ENCODE peak calls at places on chromosomes 5 and 9, in eight cellular contexts. U is tibial nerve, S is uterus, V is prostate gland, E is endothelial cell of umbilical vein, D is body of pancreas, Z is suprapubic skin, I is spleen. H is an unnamed sample. For H3K4me1, the result is how much of the 10 kb centered on the place peaks cover.

GRCh38 chr9:91001146-91001611 is 199.6 kb downstream of the SYK start:
- DNase-seq in U (no peak), S (no peak), V (peak), E (peak), D (peak), Z (no peak), I (no peak), H (no peak)

GRCh38 chr9:93595861-93596365 is 19.5 kb downstream of the PHF2 start:
- DNase-seq in U (no peak), S (no peak), V (no peak), E (no peak), D (no peak), Z (peak), I (no peak), H (no peak)

GRCh38 chr5:61304611-61305369 is 27.3 kb upstream of the ZSWIM6 start:
- DNase-seq in U (no peak), S (no peak), V (peak), E (peak), D (peak), Z (no peak), I (no peak), H (no peak)

GRCh38 chr5:36739751-36740221 is 133.4 kb downstream of the SLC1A3 start:
- DNase-seq in U (peak), S (no peak), V (peak), E (peak), D (peak), Z (peak), I (no peak), H (peak)

GRCh38 chr5:107875834-107876233 is 205.1 kb upstream of the EFNA5 start:
- DNase-seq in U (no peak), S (peak), V (no peak), E (no peak), D (no peak), Z (no peak), I (no peak), H (no peak)

GRCh38 chr5:141382469-141383294 is at the start of gene PCDHGA7:
- DNase-seq in U (no peak), S (no peak), V (no peak), E (peak), D (no peak), Z (no peak), I (no peak), H (no peak)

GRCh38 chr5:150815010-150815409 is 31.3 kb upstream of the IRGM start:
- DNase-seq in U (no peak), S (no peak), V (no peak), E (no peak), D (no peak), Z (no peak), I (no peak), H (no peak)

GRCh38 chr5:180670586-180671359 is 21.4 kb upstream of the FLT4 start:
- DNase-seq in U (peak), S (no peak), V (peak), E (peak), D (peak), Z (no peak), I (no peak), H (peak)

GRCh38 chr5:131068893-131069643 is 96.0 kb downstream of the HINT1 start:
- DNase-seq in U (no peak), S (no peak), V (no peak), E (no peak), D (no peak), Z (no peak), I (peak), H (no peak)

GRCh38 chr9:16202913-16203734 is 650.3 kb downstream of the CCDC171 start:
- DNase-seq in U (no peak), S (no peak), V (no peak), E (peak), D (no peak), Z (no peak), I (no peak), H (no peak)

GRCh38 chr9:98430535-98430934 is 175.1 kb upstream of the TBC1D2 start:
- DNase-seq in U (peak), S (no peak), V (no peak), E (no peak), D (no peak), Z (no peak), I (no peak), H (no peak)

GRCh38 chr5:176441921-176442323 is 6.3 kb upstream of the FAF2 start:
- DNase-seq in U (no peak), S (no peak), V (no peak), E (peak), D (no peak), Z (no peak), I (no peak), H (no peak)

GRCh38 chr9:6552738-6553121 is 92.8 kb downstream of the GLDC start:
- DNase-seq in U (no peak), S (no peak), V (no peak), E (peak), D (no peak), Z (no peak), I (no peak), H (no peak)

GRCh38 chr9:125970340-125970739 is 223.2 kb downstream of the PBX3 start:
- DNase-seq in U (no peak), S (no peak), V (no peak), E (no peak), D (no peak), Z (no peak), I (no peak), H (no peak)

GRCh38 chr9:24041294-24041693 is 215.3 kb upstream of the ELAVL2 start:
- DNase-seq in U (no peak), S (no peak), V (no peak), E (no peak), D (no peak), Z (no peak), I (no peak), H (no peak)

GRCh38 chr5:7894439-7894838 is 25.5 kb downstream of the MTRR start:
- DNase-seq in U (no peak), S (no peak), V (no peak), E (no peak), D (no peak), Z (no peak), I (no peak), H (no peak)

GRCh38 chr5:7714119-7714518 is 136.8 kb downstream of the CFAP90 start:
- DNase-seq in U (no peak), S (no peak), V (no peak), E (no peak), D (no peak), Z (no peak), I (no peak), H (no peak)

GRCh38 chr9:92714016-92714415 is 44.1 kb upstream of the IPPK start:
- DNase-seq in U (no peak), S (no peak), V (no peak), E (no peak), D (no peak), Z (no peak), I (no peak), H (no peak)

GRCh38 chr5:88745093-88745696 is 137.8 kb downstream of the MEF2C start:
- DNase-seq in U (no peak), S (no peak), V (no peak), E (no peak), D (no peak), Z (no peak), I (no peak), H (no peak)

GRCh38 chr5:151771259-151772028 is at the start of gene G3BP1:
- DNase-seq in U (peak), S (peak), V (peak), E (peak), D (peak), Z (peak), I (peak), H (peak)

GRCh38 chr5:167816354-167816753 is 475.1 kb upstream of the WWC1 start:
- DNase-seq in U (no peak), S (no peak), V (no peak), E (no peak), D (no peak), Z (no peak), I (no peak), H (no peak)

GRCh38 chr5:179927834-179928233 is 20.1 kb upstream of the TBC1D9B start:
- DNase-seq in U (no peak), S (no peak), V (no peak), E (no peak), D (no peak), Z (no peak), I (no peak), H (no peak)

GRCh38 chr5:65880673-65881072 is 45.7 kb upstream of the ERBIN start:
- DNase-seq in U (peak), S (no peak), V (no peak), E (no peak), D (peak), Z (no peak), I (no peak), H (no peak)

GRCh38 chr5:9168791-9169611 is 376.9 kb downstream of the SEMA5A start:
- DNase-seq in U (no peak), S (no peak), V (no peak), E (no peak), D (no peak), Z (no peak), I (no peak), H (no peak)

GRCh38 chr9:19999491-20000057 is 210.7 kb upstream of the SLC24A2 start:
- DNase-seq in U (no peak), S (no peak), V (no peak), E (peak), D (no peak), Z (no peak), I (no peak), H (no peak)

GRCh38 chr9:74036549-74037231 is 460.4 kb upstream of the RORB start:
- DNase-seq in U (no peak), S (no peak), V (no peak), E (no peak), D (no peak), Z (no peak), I (no peak), H (no peak)

GRCh38 chr5:180366303-180366702 is 13.2 kb upstream of the GFPT2 start:
- DNase-seq in U (no peak), S (no peak), V (no peak), E (peak), D (no peak), Z (no peak), I (no peak), H (no peak)

GRCh38 chr9:71819115-71819739 is 50.9 kb upstream of the CEMIP2 start:
- DNase-seq in U (peak), S (peak), V (peak), E (peak), D (peak), Z (no peak), I (no peak), H (peak)

GRCh38 chr9:130323051-130323757 is 57.6 kb downstream of the HMCN2 start:
- DNase-seq in U (no peak), S (no peak), V (no peak), E (no peak), D (no peak), Z (no peak), I (no peak), H (no peak)

GRCh38 chr5:59758566-59758965 is 135.0 kb downstream of the PDE4D start:
- DNase-seq in U (no peak), S (no peak), V (no peak), E (peak), D (no peak), Z (no peak), I (no peak), H (no peak)

GRCh38 chr5:61055434-61056006 is 106.7 kb downstream of the SMIM15 start:
- DNase-seq in U (no peak), S (no peak), V (no peak), E (peak), D (no peak), Z (no peak), I (no peak), H (no peak)

GRCh38 chr5:148967783-148968182 is 95.1 kb downstream of the SH3TC2 start:
- DNase-seq in U (no peak), S (no peak), V (no peak), E (no peak), D (no peak), Z (no peak), I (no peak), H (no peak)

GRCh38 chr5:148968311-148968710 is 94.6 kb downstream of the SH3TC2 start:
- DNase-seq in U (no peak), S (no peak), V (no peak), E (no peak), D (no peak), Z (no peak), I (no peak), H (no peak)

GRCh38 chr5:148970876-148971275 is 92.0 kb downstream of the SH3TC2 start:
- DNase-seq in U (no peak), S (no peak), V (no peak), E (no peak), D (no peak), Z (no peak), I (no peak), H (no peak)

GRCh38 chr5:148970228-148970627 is 92.6 kb downstream of the SH3TC2 start:
- DNase-seq in U (no peak), S (no peak), V (peak), E (no peak), D (peak), Z (no peak), I (no peak), H (no peak)

DNA sequence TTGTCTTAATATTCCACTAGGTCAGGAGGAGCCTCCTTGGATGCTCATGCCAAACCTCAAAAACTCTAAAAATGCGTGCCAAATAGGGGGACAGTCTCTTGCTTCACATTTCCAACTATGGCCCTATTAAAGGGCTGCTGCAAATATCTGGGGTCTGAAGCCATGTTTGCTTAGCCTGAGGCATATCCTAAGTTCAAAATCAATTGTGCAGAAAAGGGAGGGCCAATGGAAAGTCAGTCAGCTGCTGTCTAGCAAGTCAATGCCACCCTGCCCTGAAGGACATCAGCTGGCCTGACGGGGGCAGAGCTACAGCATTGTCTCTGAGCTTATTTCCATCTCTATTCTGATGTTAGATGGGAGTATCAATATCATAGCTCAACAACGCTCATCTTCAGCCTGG is 93.6 kb downstream of the SH3TC2 start:
- DNase-seq in U (no peak), S (no peak), V (no peak), E (no peak), D (no peak), Z (no peak), I (no peak), H (no peak)
- H3K4me1 ChIP-seq in U (under half), S (under half), V (under half), E (under half), D (under half), Z (half or more), I (under half), H (under half)

DNA sequence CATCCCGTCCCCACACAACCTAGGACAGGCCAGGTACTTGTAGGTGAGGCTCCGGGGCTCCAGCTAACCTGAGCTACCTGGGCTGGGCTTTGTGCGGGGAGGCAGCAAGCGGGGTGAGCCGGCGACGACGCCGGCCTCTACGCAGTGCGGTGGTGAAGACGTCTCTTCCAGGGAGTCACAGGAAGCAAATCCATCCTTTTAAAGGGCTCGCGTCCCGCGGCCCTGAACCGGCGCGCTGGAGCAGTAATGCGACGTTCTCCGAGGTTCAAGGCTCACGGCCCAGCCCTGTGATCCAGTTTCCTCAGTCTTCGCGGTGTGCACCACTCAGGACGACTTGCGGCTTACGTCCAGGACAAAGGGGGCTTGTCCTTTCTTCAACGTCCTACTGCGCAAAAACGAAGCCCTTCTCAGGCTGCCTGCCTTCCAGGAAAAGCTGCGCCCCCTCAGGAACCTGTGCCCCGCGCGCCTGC is 476 bp upstream of the SPIN1 start:
- DNase-seq in U (no peak), S (peak), V (peak), E (peak), D (peak), Z (peak), I (peak), H (peak)
- TF ChIP-seq POLR2A in U (no peak), S (no peak), V (peak), E (peak), D (peak), Z (no peak), I (no peak), H (no peak)

DNA sequence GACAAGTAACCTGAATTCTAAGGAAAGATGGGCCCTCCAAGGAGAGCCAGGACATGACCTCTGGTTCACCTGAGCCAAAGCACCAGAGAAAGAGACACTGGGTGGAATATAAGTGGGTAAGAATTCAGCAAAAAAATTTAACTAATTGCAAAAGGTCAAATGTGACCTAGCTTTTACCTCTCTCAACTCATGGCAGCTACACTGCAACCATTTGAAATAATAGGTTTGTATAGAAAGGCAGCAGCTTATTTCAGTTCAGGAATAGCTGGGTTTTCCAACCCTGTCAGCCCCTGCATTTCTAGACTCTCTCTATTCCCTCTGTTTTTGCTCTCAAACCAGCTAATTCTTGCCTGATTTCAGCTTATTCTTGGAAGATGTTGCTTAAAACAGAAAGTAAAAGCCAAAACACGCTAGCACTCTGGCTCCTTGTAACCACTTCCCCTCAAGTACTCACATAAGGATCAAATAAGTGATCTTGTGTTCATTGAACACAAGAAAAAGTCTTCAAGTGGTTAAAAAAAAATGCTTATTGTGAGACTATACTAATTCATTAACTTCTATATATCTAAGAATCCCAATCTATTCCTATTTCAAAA is 101.1 kb upstream of the NR4A3 start:
- DNase-seq in U (no peak), S (no peak), V (no peak), E (no peak), D (no peak), Z (no peak), I (no peak), H (no peak)
- H3K4me3 ChIP-seq in U (no peak), S (peak), V (no peak), E (no peak), D (no peak), Z (peak), I (no peak), H (peak)

GRCh38 chr5:73120222-73121108 is at the start of gene TMEM171:
- DNase-seq in U (no peak), S (no peak), V (no peak), E (peak), D (peak), Z (no peak), I (peak), H (no peak)
- H3K4me1 ChIP-seq in U (under half), S (under half), V (under half), E (under half), D (under half), Z (under half), I (under half), H (under half)

DNA sequence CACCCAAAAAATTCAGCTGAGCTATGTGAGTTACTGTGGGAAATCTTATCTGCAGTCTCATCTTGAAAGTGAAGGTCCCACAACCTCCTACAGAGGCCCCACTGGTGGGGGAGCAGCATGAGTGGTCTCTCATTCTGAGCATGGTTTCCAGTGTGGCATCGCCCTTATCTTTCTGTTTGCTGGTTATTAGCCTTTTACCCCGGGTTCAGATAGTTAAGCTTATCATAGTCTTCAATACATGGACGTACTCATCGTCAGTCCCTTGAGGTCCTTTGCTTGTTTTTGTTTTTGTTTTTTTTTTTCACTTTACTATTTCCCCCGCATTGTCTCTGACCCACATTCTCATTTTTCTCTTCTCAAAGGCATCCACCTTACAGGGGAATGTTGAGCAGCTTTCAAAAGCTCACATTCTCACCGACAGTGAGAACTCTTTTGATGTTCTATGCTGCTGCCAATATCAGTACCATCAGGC is 7.7 kb upstream of the HAVCR2 start:
- DNase-seq in U (no peak), S (no peak), V (no peak), E (no peak), D (no peak), Z (no peak), I (no peak), H (no peak)
- TF ChIP-seq POLR2A in U (no peak), S (no peak), V (no peak), E (no peak), D (no peak), Z (no peak), I (no peak), H (no peak)

GRCh38 chr5:122076669-122077450 is 1.2 kb downstream of the LOX start:
- DNase-seq in U (peak), S (peak), V (peak), E (peak), D (peak), Z (peak), I (peak), H (peak)
- H3K4me3 ChIP-seq in U (peak), S (peak), V (peak), E (peak), D (no peak), Z (peak), I (peak), H (peak)